ENCODE peak calls at places on chromosomes 3 and 15, in seven cellular contexts. P is stimulated activated CD4-positive, alpha-beta T cell treated with anti-CD3 and anti-CD28 coated beads, Interleukin-1b, Interleukin-23, amount 100 ng/mL, for 4 hours; B is fibroblast of pulmonary artery; R is GM13977; G is ureter; M is adrenal gland; L is NCI-H187 treated with DMSO at 0.1 percent for 48 hours. Z is an unnamed sample.
A peak's percentile ranks its signal among the peaks of the same experiment; 100 is the strongest.

GRCh38 chr3:147388395-147389264 is 17.7 kb downstream of the ZIC4 start:
- DNase-seq in P (no peak), B (no peak), R (no peak), G (no peak), M (no peak), L (no peak), Z (no peak)

GRCh38 chr3:119588112-119588511 is 8.8 kb downstream of the ADPRH start:
- DNase-seq in P (no peak), B (no peak), R (no peak), G (no peak), M (peak; percentile 41), L (no peak), Z (no peak)

GRCh38 chr3:174162550-174162949 is 696.6 kb upstream of the NAALADL2 start:
- DNase-seq in P (no peak), B (no peak), R (no peak), G (no peak), M (no peak), L (no peak), Z (peak; percentile 14)

GRCh38 chr3:43726511-43726910 is 35.8 kb downstream of the ABHD5 start:
- DNase-seq in P (no peak), B (peak; percentile 36), R (no peak), G (no peak), M (no peak), L (no peak), Z (peak; percentile 31)

GRCh38 chr3:133472889-133473288 is 73.0 kb downstream of the BFSP2 start:
- DNase-seq in P (no peak), B (no peak), R (no peak), G (no peak), M (no peak), L (no peak), Z (no peak)

GRCh38 chr15:27768731-27769510 is 330.2 kb downstream of the OCA2 start:
- DNase-seq in P (no peak), B (no peak), R (no peak), G (no peak), M (no peak), L (no peak), Z (no peak)

GRCh38 chr15:101615986-101616848 is 36.0 kb downstream of the TM2D3 start:
- DNase-seq in P (no peak), B (peak; percentile 75), R (no peak), G (no peak), M (peak; percentile 69), L (peak; percentile 16), Z (no peak)

GRCh38 chr15:44199393-44199792 is 4.3 kb upstream of the FRMD5 start:
- DNase-seq in P (no peak), B (no peak), R (no peak), G (no peak), M (no peak), L (no peak), Z (no peak)

GRCh38 chr3:89314454-89314853 is 207.0 kb downstream of the EPHA3 start:
- DNase-seq in P (no peak), B (peak; percentile 46), R (no peak), G (no peak), M (no peak), L (no peak), Z (peak; percentile 35)

GRCh38 chr3:191455257-191455952 is 5.6 kb upstream of the PYDC2 start:
- DNase-seq in P (no peak), B (no peak), R (peak; percentile 13), G (no peak), M (no peak), L (no peak), Z (no peak)

GRCh38 chr3:52838561-52839267 is 3.9 kb upstream of the MUSTN1 start:
- DNase-seq in P (no peak), B (no peak), R (no peak), G (no peak), M (no peak), L (no peak), Z (no peak)

GRCh38 chr3:425094-425493 is 228.5 kb downstream of the CHL1 start:
- DNase-seq in P (no peak), B (no peak), R (no peak), G (no peak), M (no peak), L (no peak), Z (no peak)

GRCh38 chr3:133956333-133956732 is 60.7 kb upstream of the RAB6B start:
- DNase-seq in P (no peak), B (no peak), R (no peak), G (no peak), M (no peak), L (no peak), Z (no peak)

GRCh38 chr15:100829457-100829856 is 50.2 kb upstream of the ALDH1A3 start:
- DNase-seq in P (no peak), B (no peak), R (no peak), G (no peak), M (no peak), L (no peak), Z (no peak)

Z was measured in skeletal muscle cell.